ENCODE peak calls at places on chromosomes 16 and 17, in eight cellular contexts. V, L, E, K, P, U, Q and S are unnamed samples.

GRCh38 chr16:18846416-18846815 is 45.1 kb upstream of the ARL6IP1 start:
- DNase-seq in Q (no peak), V (no peak), U (no peak), K (no peak), E (no peak), P (no peak), L (no peak), S (no peak)

GRCh38 chr16:75002474-75002873 is 3.6 kb downstream of the ZNRF1 start:
- DNase-seq in E (no peak), U (no peak), P (peak), K (no peak), Q (no peak), L (no peak), V (no peak), S (no peak)

GRCh38 chr16:19242186-19242585 is 43.3 kb upstream of the CLEC19A start:
- DNase-seq in P (no peak), U (no peak), K (no peak), E (no peak), Q (no peak), V (no peak), L (no peak), S (no peak)

GRCh38 chr16:71625113-71625850 is 702 bp upstream of the MARVELD3 start:
- DNase-seq in Q (no peak), E (no peak), K (no peak), P (no peak), L (no peak), V (no peak), U (no peak), S (no peak)

GRCh38 chr16:17331991-17332390 is 138.8 kb downstream of the XYLT1 start:
- DNase-seq in V (no peak), K (no peak), U (no peak), Q (no peak), L (no peak), P (no peak), E (no peak), S (no peak)

GRCh38 chr16:88380619-88381018 is 2.1 kb upstream of the ZNF469 start:
- DNase-seq in P (no peak), E (no peak), Q (no peak), V (no peak), L (no peak), U (no peak), K (peak), S (peak)

GRCh38 chr17:82350182-82351030 is 8.6 kb upstream of the TEX19 start:
- DNase-seq in L (no peak), V (no peak), P (no peak), Q (no peak), U (no peak), K (no peak), E (no peak), S (no peak)

GRCh38 chr17:74432484-74433391 is 850 bp downstream of the GPRC5C start:
- DNase-seq in L (no peak), E (no peak), P (no peak), K (no peak), Q (no peak), V (no peak), U (no peak), S (no peak)

GRCh38 chr17:8846768-8847211 is 20.7 kb downstream of the PIK3R6 start:
- DNase-seq in Q (peak), E (no peak), U (no peak), L (peak), V (no peak), K (peak), P (peak), S (peak)

GRCh38 chr17:65925606-65926307 is 266.2 kb downstream of the CEP112 start:
- DNase-seq in E (no peak), L (peak), Q (peak), P (no peak), V (no peak), U (no peak), K (no peak), S (peak)

GRCh38 chr17:64218066-64218465 is 45.0 kb downstream of the TEX2 start:
- DNase-seq in P (no peak), K (no peak), Q (no peak), U (no peak), V (no peak), L (no peak), E (no peak), S (no peak)

GRCh38 chr17:73785466-73785865 is 141.2 kb upstream of the SDK2 start:
- DNase-seq in U (no peak), P (peak), L (no peak), E (no peak), Q (no peak), V (no peak), K (no peak), S (no peak)

GRCh38 chr17:40312131-40312731 is 3.3 kb downstream of the RARA start:
- DNase-seq in U (peak), P (no peak), L (peak), Q (no peak), K (peak), E (no peak), V (no peak), S (peak)

GRCh38 chr16:20735504-20735903 is 6.1 kb downstream of the THUMPD1 start:
- DNase-seq in U (no peak), E (no peak), V (no peak), Q (peak), L (no peak), K (no peak), P (no peak), S (no peak)

GRCh38 chr16:50880926-50881325 is 139.0 kb downstream of the CYLD start:
- DNase-seq in Q (no peak), V (no peak), L (no peak), E (no peak), K (no peak), P (no peak), U (no peak), S (no peak)

GRCh38 chr17:63223212-63223911 is 222.7 kb downstream of the CYB561 start:
- DNase-seq in L (no peak), V (no peak), U (no peak), K (no peak), E (no peak), Q (no peak), P (no peak), S (no peak)

GRCh38 chr16:9047689-9048301 is 43.6 kb upstream of the HAPSTR1 start:
- DNase-seq in K (peak), L (peak), U (peak), V (peak), P (peak), E (peak), Q (peak), S (peak)

GRCh38 chr16:71542377-71542776 is 16.2 kb downstream of the CHST4 start:
- DNase-seq in P (peak), L (peak), K (no peak), V (no peak), E (no peak), U (no peak), Q (peak), S (peak)

GRCh38 chr17:36755586-36755985 is 154.2 kb downstream of the MRM1 start:
- DNase-seq in E (peak), U (no peak), L (no peak), V (no peak), P (peak), Q (no peak), K (no peak), S (no peak)

GRCh38 chr17:64176556-64176955 is 46.6 kb upstream of the ERN1 start:
- DNase-seq in V (no peak), K (no peak), E (no peak), P (peak), U (no peak), Q (no peak), L (no peak), S (no peak)

GRCh38 chr17:14302421-14303099 is 1.7 kb downstream of the HS3ST3B1 start:
- DNase-seq in L (peak), V (no peak), Q (peak), P (peak), E (peak), U (peak), K (peak), S (peak)

GRCh38 chr17:14299261-14300093 is 1.4 kb upstream of the HS3ST3B1 start:
- DNase-seq in U (peak), V (no peak), P (peak), L (no peak), E (no peak), K (peak), Q (no peak), S (peak)

GRCh38 chr17:14301761-14302401 is 1.0 kb downstream of the HS3ST3B1 start:
- DNase-seq in Q (peak), U (peak), E (no peak), V (no peak), K (no peak), L (no peak), P (peak), S (peak)

GRCh38 chr17:14300628-14301278 is at the start of gene HS3ST3B1:
- DNase-seq in U (peak), V (peak), E (peak), L (peak), Q (peak), P (peak), K (peak), S (peak)

GRCh38 chr17:14301279-14301760 is 439 bp downstream of the HS3ST3B1 start:
- DNase-seq in E (no peak), V (no peak), Q (no peak), L (no peak), P (peak), U (no peak), K (no peak), S (no peak)
- TF ChIP-seq CTCF in E (no peak), V (no peak), Q (peak), L (no peak), P (no peak), U (no peak), K (no peak), S (no peak)

GRCh38 chr16:11242658-11243057 is 13.3 kb downstream of the SOCS1 start:
- DNase-seq in P (no peak), E (no peak), U (no peak), K (no peak), Q (no peak), V (no peak), L (no peak), S (no peak)

GRCh38 chr16:11238272-11239202 is 17.5 kb downstream of the SOCS1 start:
- DNase-seq in L (no peak), U (no peak), E (no peak), K (no peak), P (no peak), V (no peak), Q (no peak), S (no peak)

GRCh38 chr16:11240636-11241473 is 15.1 kb downstream of the SOCS1 start:
- DNase-seq in L (peak), Q (no peak), E (no peak), V (no peak), U (no peak), K (no peak), P (peak), S (peak)

GRCh38 chr16:11239644-11240632 is 16.1 kb downstream of the SOCS1 start:
- DNase-seq in L (no peak), E (no peak), U (no peak), P (no peak), Q (no peak), V (no peak), K (no peak), S (no peak)

GRCh38 chr16:11241480-11242204 is 14.4 kb downstream of the SOCS1 start:
- DNase-seq in U (no peak), E (no peak), K (no peak), Q (no peak), V (no peak), P (no peak), L (no peak), S (no peak)
- H3K4me3 ChIP-seq in U (no peak), E (no peak), K (no peak), Q (no peak), V (no peak), P (no peak), L (no peak), S (no peak)

DNA sequence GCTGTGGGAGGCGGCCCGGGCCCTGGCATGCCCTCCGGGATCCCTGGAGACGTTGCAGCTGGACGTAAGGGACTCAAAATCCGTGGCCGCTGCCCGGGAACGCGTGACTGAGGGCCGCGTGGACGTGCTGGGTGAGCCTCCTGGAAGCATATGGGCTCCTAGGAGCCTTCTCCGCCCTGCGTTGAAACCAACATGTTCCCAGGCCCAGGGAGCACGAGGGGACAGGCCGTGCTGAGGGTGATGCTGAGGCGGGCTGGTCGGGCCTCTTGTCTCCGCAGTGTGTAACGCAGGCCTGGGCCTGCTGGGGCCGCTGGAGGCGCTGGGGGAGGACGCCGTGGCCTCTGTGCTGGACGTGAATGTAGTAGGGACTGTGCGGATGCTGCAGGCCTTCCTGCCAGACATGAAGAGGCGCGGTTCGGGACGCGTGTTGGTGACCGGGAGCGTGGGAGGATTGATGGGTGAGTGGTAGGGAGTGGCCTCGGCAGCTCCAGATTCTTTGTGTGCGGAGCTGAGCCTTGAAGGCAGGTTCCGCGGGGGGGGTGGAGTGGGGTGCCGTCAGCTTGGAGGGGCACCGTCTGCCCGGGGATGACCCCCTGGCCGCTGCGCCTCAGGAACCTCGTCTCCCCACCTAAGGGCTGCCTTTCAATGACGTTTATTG is 567 bp downstream of the HSD17B1 start:
- DNase-seq in E (no peak), Q (no peak), L (no peak), V (no peak), U (peak), P (no peak), K (no peak), S (no peak)
- TF ChIP-seq CTCF in E (no peak), Q (no peak), L (no peak), V (no peak), U (no peak), P (peak), K (no peak), S (no peak)

DNA sequence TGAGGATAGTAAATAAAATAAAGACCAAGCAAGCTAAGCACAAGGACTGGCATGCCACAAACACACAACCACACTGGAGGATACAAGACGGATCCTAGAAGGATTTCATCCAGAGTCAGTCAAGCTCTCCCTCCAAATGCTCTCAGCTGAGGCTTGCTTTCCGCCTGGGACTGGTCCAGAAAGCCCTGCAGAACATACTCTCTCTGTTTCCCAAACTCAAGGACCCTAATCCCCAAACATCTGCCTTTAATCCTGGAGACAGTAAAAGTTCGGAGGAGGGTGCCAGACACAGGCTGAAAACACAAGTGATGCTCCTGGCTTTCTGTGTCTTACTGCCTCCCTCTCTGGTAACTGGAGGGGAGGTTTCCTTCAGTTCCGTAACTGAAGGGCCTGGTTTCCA is 5.3 kb upstream of the HSD11B2 start:
- DNase-seq in V (no peak), K (no peak), Q (no peak), P (no peak), E (no peak), L (no peak), U (no peak), S (no peak)
- H3K4me3 ChIP-seq in V (no peak), K (no peak), Q (no peak), P (no peak), E (no peak), L (no peak), U (no peak), S (no peak)

GRCh38 chr17:41325611-41326010 is 10.1 kb upstream of the KRTAP17-1 start:
- DNase-seq in E (no peak), Q (no peak), P (no peak), U (no peak), K (no peak), V (no peak), L (no peak), S (no peak)

GRCh38 chr17:41326173-41327145 is 10.9 kb upstream of the KRTAP17-1 start:
- DNase-seq in E (no peak), P (no peak), L (no peak), K (no peak), U (no peak), V (no peak), Q (no peak), S (no peak)

GRCh38 chr17:41322903-41323895 is 7.7 kb upstream of the KRTAP17-1 start:
- DNase-seq in K (no peak), U (no peak), L (no peak), Q (no peak), E (no peak), V (no peak), P (no peak), S (no peak)

GRCh38 chr17:41325126-41325525 is 9.6 kb upstream of the KRTAP17-1 start:
- DNase-seq in V (no peak), L (no peak), Q (no peak), K (no peak), E (no peak), U (no peak), P (no peak), S (no peak)

GRCh38 chr17:41324180-41325075 is 8.9 kb upstream of the KRTAP17-1 start:
- DNase-seq in K (no peak), Q (peak), U (no peak), L (no peak), P (peak), E (peak), V (no peak), S (no peak)
- TF ChIP-seq CTCF in K (no peak), Q (peak), U (peak), L (no peak), P (no peak), E (no peak), V (peak), S (peak)

DNA sequence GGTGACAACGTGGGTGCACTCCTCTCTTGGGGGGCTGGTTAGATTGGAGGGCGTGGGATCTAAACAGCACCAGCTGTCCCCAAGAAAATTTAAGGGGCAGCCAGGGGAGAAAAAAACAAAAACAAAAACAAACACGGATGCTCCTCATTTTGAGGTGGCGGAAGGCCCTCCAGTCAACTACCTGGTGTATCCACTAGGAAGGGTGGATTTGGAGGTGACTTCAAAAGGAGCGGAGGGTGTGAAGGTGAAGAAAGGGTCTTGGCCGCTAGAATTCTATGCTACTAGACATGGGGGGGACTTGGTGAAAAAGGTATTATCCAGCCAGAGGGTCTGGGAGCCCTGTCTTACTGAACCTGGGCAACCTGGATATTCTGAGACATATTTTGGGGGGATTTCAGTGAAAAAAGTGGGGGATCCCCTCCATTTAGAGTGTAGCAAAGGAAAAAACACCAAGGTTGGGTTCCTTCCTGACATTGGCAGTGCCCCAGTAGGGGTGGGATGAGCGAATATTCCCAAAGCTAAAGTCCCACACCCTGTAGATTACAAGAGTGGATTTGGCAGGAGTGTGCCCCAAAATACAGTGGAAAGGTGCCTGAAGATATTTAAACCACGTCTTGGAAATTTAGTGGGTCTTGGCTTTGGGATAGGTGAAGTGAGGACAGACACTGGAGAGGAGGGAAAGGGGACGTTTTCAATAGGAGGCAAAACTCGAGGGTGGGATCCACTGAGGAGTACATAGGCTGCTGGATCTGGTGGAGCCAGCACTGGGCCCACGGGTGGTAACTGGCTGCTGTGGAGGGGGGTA is 454 bp upstream of the FGF11 start:
- DNase-seq in P (no peak), E (no peak), K (no peak), V (no peak), L (no peak), U (no peak), Q (no peak), S (no peak)
- H3K4me3 ChIP-seq in P (peak), E (peak), K (peak), V (no peak), L (peak), U (no peak), Q (no peak), S (peak)

GRCh38 chr17:76458580-76459490 is 5.9 kb upstream of the UBE2O start:
- DNase-seq in V (no peak), K (no peak), L (peak), U (no peak), E (no peak), P (peak), Q (peak), S (peak)
- TF ChIP-seq CTCF in V (peak), K (no peak), L (peak), U (no peak), E (no peak), P (peak), Q (peak), S (peak)

GRCh38 chr17:77109159-77110005 is 31.4 kb upstream of the SEC14L1 start:
- DNase-seq in U (no peak), P (no peak), V (no peak), E (no peak), Q (no peak), L (no peak), K (no peak), S (no peak)

GRCh38 chr17:77107506-77108433 is 33.0 kb upstream of the SEC14L1 start:
- DNase-seq in V (no peak), Q (peak), K (no peak), P (no peak), U (no peak), E (no peak), L (no peak), S (no peak)

GRCh38 chr17:77106874-77107358 is 33.9 kb upstream of the SEC14L1 start:
- DNase-seq in K (no peak), E (no peak), Q (no peak), V (no peak), L (no peak), U (no peak), P (no peak), S (no peak)

GRCh38 chr17:77111916-77112315 is 28.9 kb upstream of the SEC14L1 start:
- DNase-seq in V (no peak), E (no peak), P (no peak), Q (no peak), L (no peak), U (no peak), K (no peak), S (no peak)

GRCh38 chr17:77110006-77110374 is 30.8 kb upstream of the SEC14L1 start:
- DNase-seq in K (no peak), U (no peak), V (no peak), P (no peak), E (peak), Q (peak), L (peak), S (peak)
- H3K4me3 ChIP-seq in K (no peak), U (no peak), V (no peak), P (no peak), E (no peak), Q (no peak), L (no peak), S (no peak)

GRCh38 chr17:32654351-32654750 is 167.6 kb downstream of the CDK5R1 start:
- DNase-seq in U (no peak), Q (no peak), E (no peak), V (no peak), P (no peak), K (no peak), L (no peak), S (no peak)

GRCh38 chr17:32658470-32659418 is 172.0 kb downstream of the CDK5R1 start:
- DNase-seq in Q (no peak), K (no peak), V (no peak), U (no peak), E (no peak), L (no peak), P (no peak), S (no peak)

GRCh38 chr17:32660496-32660895 is 173.7 kb downstream of the CDK5R1 start:
- DNase-seq in Q (no peak), V (no peak), L (no peak), E (no peak), K (no peak), U (no peak), P (no peak), S (no peak)

GRCh38 chr17:32656851-32657250 is 170.1 kb downstream of the CDK5R1 start:
- DNase-seq in U (no peak), Q (no peak), V (no peak), K (no peak), P (no peak), L (no peak), E (no peak), S (no peak)

GRCh38 chr17:32659419-32659842 is 172.6 kb downstream of the CDK5R1 start:
- DNase-seq in Q (peak), L (peak), K (peak), P (peak), U (peak), V (peak), E (peak), S (peak)
- TF ChIP-seq CTCF in Q (peak), L (peak), K (peak), P (peak), U (peak), V (peak), E (peak), S (peak)